ENCODE peak calls at places on chromosomes 13 and 19, in six cellular contexts. B is cardiac muscle cell; P is psoas muscle; Q is Peyer's patch; F is body of pancreas; M is CD4-positive, CD25-positive, alpha-beta regulatory T cell. I is an unnamed sample.

GRCh38 chr13:96238861-96239260 is 149.0 kb downstream of the HS6ST3 start:
- DNase-seq in B (no peak), P (no peak), Q (no peak), F (no peak), M (no peak), I (no peak)

GRCh38 chr19:9885077-9885552 is 50.0 kb downstream of the PIN1 start:
- DNase-seq in B (no peak), P (peak; percentile 44), Q (no peak), F (no peak), M (no peak), I (no peak)

GRCh38 chr19:29255912-29256311 is 43.0 kb upstream of the UQCRFS1 start:
- DNase-seq in B (no peak), P (no peak), Q (no peak), F (no peak), M (no peak), I (no peak)

GRCh38 chr19:16070366-16070990 is 5.8 kb upstream of the TPM4 start:
- DNase-seq in B (no peak), P (peak; percentile 59), Q (peak; percentile 96), F (peak; percentile 63), M (peak; percentile 90), I (no peak)

GRCh38 chr13:50668044-50668443 is 175.4 kb downstream of the DLEU7 start:
- DNase-seq in B (no peak), P (no peak), Q (no peak), F (no peak), M (no peak), I (no peak)

GRCh38 chr19:6213696-6214585 is 65.8 kb downstream of the MLLT1 start:
- DNase-seq in B (no peak), P (no peak), Q (no peak), F (no peak), M (no peak), I (no peak)

GRCh38 chr19:19860756-19861390 is 4.8 kb upstream of the ZNF253 start:
- DNase-seq in B (peak; percentile 86), P (no peak), Q (peak; percentile 91), F (peak; percentile 41), M (peak; percentile 54), I (peak; percentile 98)

GRCh38 chr19:1811472-1811894 is 593 bp downstream of the ATP8B3 start:
- DNase-seq in B (peak; percentile 14), P (peak; percentile 76), Q (peak; percentile 29), F (peak; percentile 93), M (no peak), I (no peak)

GRCh38 chr19:46494115-46494935 is 1.3 kb downstream of the PNMA8B start:
- DNase-seq in B (no peak), P (peak; percentile 21), Q (no peak), F (no peak), M (no peak), I (no peak)

GRCh38 chr13:35478384-35479222 is 2.1 kb upstream of the MAB21L1 start:
- DNase-seq in B (peak; percentile 43), P (no peak), Q (no peak), F (no peak), M (no peak), I (no peak)

GRCh38 chr13:35479691-35480090 is 3.2 kb upstream of the MAB21L1 start:
- DNase-seq in B (no peak), P (no peak), Q (no peak), F (no peak), M (no peak), I (no peak)

GRCh38 chr13:35479223-35479536 is 2.7 kb upstream of the MAB21L1 start:
- DNase-seq in B (peak; percentile 13), P (no peak), Q (no peak), F (no peak), M (no peak), I (no peak)

GRCh38 chr13:35484384-35484783 is 7.9 kb upstream of the MAB21L1 start:
- DNase-seq in B (no peak), P (no peak), Q (no peak), F (no peak), M (no peak), I (no peak)

DNA sequence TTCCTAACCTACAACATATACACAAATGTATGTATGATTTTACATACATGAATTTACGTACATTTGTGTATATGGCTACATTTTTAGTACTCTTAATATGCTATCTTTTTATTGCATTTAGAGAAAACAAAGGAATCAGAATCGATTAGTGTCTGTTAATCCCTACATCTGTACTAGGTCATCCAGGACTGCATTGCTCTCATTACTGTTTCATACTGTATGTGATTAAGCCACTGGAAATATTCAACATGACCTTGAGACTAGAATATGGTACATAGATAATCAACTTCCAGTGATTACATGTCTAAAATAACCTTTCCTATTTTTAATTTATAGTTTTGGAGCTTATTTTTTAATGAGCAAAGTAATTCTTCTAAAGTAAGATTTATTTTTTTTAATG is 5.3 kb upstream of the MAB21L1 start:
- DNase-seq in B (no peak), P (no peak), Q (no peak), F (no peak), M (no peak), I (no peak)
- H3K27me3 ChIP-seq in B (peaks cover 62% of the 10 kb centered on the region), P (no peaks in the 10 kb centered on the region), Q (no peaks in the 10 kb centered on the region), F (no peaks in the 10 kb centered on the region), M (peaks cover 14% of the 10 kb centered on the region), I (peaks cover 18% of the 10 kb centered on the region)

GRCh38 chr19:38395381-38396127 is 7.1 kb downstream of the SPRED3 start:
- DNase-seq in B (no peak), P (no peak), Q (no peak), F (no peak), M (peak; percentile 56), I (no peak)
- H3K27me3 ChIP-seq in B (no peaks in the 10 kb centered on the region), P (peaks cover 57% of the 10 kb centered on the region), Q (no peaks in the 10 kb centered on the region), F (no peaks in the 10 kb centered on the region), M (no peaks in the 10 kb centered on the region), I (peaks cover 7% of the 10 kb centered on the region)

GRCh38 chr19:55508120-55508519 is 19.9 kb downstream of the SSC5D start:
- DNase-seq in B (no peak), P (no peak), Q (no peak), F (no peak), M (no peak), I (no peak)
- H3K27me3 ChIP-seq in B (peaks cover 4% of the 10 kb centered on the region), P (peaks cover 24% of the 10 kb centered on the region), Q (no peaks in the 10 kb centered on the region), F (no peaks in the 10 kb centered on the region), M (no peaks in the 10 kb centered on the region), I (peaks cover 3% of the 10 kb centered on the region)

GRCh38 chr19:53982056-53982455 is 9.4 kb upstream of the CACNG6 start:
- DNase-seq in B (peak; percentile 41), P (no peak), Q (no peak), F (no peak), M (no peak), I (no peak)

GRCh38 chr19:53982611-53983010 is 8.8 kb upstream of the CACNG6 start:
- DNase-seq in B (peak; percentile 63), P (peak; percentile 53), Q (no peak), F (peak; percentile 23), M (no peak), I (no peak)

GRCh38 chr19:53981408-53981998 is 9.9 kb upstream of the CACNG6 start:
- DNase-seq in B (no peak), P (no peak), Q (no peak), F (no peak), M (no peak), I (no peak)

GRCh38 chr19:53985863-53986262 is 5.6 kb upstream of the CACNG6 start:
- DNase-seq in B (no peak), P (no peak), Q (no peak), F (no peak), M (no peak), I (no peak)

DNA sequence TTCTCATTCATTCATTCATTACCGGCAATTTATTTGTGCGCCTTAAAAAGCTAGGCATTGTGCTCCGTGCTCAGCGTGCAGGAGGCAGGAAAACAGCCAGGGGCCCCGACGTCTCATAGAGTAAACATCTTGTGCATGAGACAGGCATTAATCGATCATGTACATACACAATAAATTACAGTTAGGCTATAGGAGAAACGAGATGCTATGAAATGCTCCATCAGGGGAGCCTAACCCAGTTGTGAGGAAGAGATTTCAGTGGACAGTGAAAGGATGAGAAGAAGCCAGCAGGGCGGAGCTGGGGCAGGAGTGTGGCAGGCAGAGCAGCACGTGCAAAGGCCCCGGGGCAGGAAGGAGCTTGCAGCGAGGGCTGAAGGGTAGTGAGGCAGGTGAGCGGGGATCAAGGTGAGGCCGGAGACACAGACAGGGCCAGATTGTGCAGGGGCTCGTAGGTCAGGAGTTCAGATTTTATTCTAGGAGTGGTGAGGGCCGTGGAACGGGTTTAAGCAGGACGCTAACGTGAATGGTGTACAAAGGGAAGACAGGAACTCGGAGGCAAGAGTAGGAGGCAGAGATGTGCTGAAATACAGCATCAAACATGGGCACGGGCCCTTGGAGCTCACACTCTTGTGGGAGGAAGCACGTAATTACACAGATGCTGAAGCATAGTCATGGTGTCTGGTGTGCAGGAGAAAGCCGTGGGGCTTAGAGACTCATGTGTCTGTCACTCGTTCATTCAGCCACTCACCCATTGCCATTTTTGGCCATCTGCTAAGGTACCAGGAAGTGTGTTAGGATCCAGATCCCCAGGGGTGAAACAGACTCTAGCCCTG is 7.8 kb upstream of the CACNG6 start:
- DNase-seq in B (no peak), P (no peak), Q (no peak), F (no peak), M (no peak), I (no peak)
- H3K27me3 ChIP-seq in B (no peaks in the 10 kb centered on the region), P (peaks cover 12% of the 10 kb centered on the region), Q (no peaks in the 10 kb centered on the region), F (no peaks in the 10 kb centered on the region), M (peaks cover 6% of the 10 kb centered on the region), I (no peaks in the 10 kb centered on the region)

GRCh38 chr19:51065221-51065960 is 499 bp upstream of the KLK13 start:
- DNase-seq in B (no peak), P (no peak), Q (no peak), F (no peak), M (no peak), I (no peak)
- H3K27me3 ChIP-seq in B (peaks cover 14% of the 10 kb centered on the region), P (peaks cover 40% of the 10 kb centered on the region), Q (no peaks in the 10 kb centered on the region), F (no peaks in the 10 kb centered on the region), M (peaks cover 22% of the 10 kb centered on the region), I (no peaks in the 10 kb centered on the region)